ENCODE peak calls at places on chromosomes 6 and 20, in eight cellular contexts. M is lower leg skin, P is glutamatergic neuron, Q is omental fat pad, K is GM10248, V is heart right ventricle, D is lower lobe of right lung, T is OCI-LY7. A is an unnamed sample.

GRCh38 chr6:56954389-56955170 is at the start of gene BEND6:
- DNase-seq in T (no peak), Q (no peak), P (peak), M (peak), V (peak), D (peak), K (peak), A (peak)

GRCh38 chr6:39791311-39791710 is 865 bp upstream of the DAAM2 start:
- DNase-seq in T (peak), V (peak), M (no peak), Q (no peak), D (no peak), P (no peak), K (no peak), A (no peak)

GRCh38 chr6:126873351-126873750 is 245.1 kb upstream of the RSPO3 start:
- DNase-seq in P (no peak), T (no peak), V (no peak), D (no peak), M (no peak), Q (no peak), K (no peak), A (no peak)

GRCh38 chr20:43691928-43692524 is 25.1 kb downstream of the MYBL2 start:
- DNase-seq in D (no peak), P (peak), M (no peak), Q (no peak), T (peak), V (no peak), K (peak), A (no peak)

GRCh38 chr6:55825402-55826051 is 49.9 kb downstream of the BMP5 start:
- DNase-seq in Q (no peak), M (no peak), V (peak), P (no peak), D (no peak), K (no peak), T (no peak), A (no peak)

GRCh38 chr20:17644451-17644850 is 37.6 kb downstream of the RRBP1 start:
- DNase-seq in T (no peak), K (no peak), V (no peak), Q (no peak), P (no peak), D (peak), M (no peak), A (no peak)

GRCh38 chr6:158051968-158052367 is 70.3 kb downstream of the SYNJ2 start:
- DNase-seq in T (no peak), K (no peak), V (no peak), D (no peak), M (no peak), Q (no peak), P (no peak), A (no peak)

GRCh38 chr6:56334937-56335336 is 87.6 kb upstream of the COL21A1 start:
- DNase-seq in V (no peak), D (no peak), M (no peak), K (no peak), T (no peak), Q (no peak), P (no peak), A (no peak)

GRCh38 chr6:111418971-111419693 is 63.9 kb downstream of the REV3L start:
- DNase-seq in T (no peak), Q (no peak), V (no peak), D (no peak), P (no peak), M (no peak), K (no peak), A (no peak)

GRCh38 chr6:159193923-159194322 is 24.7 kb downstream of the FNDC1 start:
- DNase-seq in T (peak), K (no peak), Q (no peak), M (no peak), P (no peak), D (no peak), V (no peak), A (no peak)

GRCh38 chr6:99348823-99349619 is 453 bp downstream of the FAXC start:
- DNase-seq in Q (no peak), M (no peak), T (no peak), D (no peak), P (peak), V (no peak), K (no peak), A (peak)

GRCh38 chr6:157099912-157100593 is 223.3 kb downstream of the TMEM242 start:
- DNase-seq in V (peak), P (no peak), T (no peak), Q (no peak), K (peak), M (no peak), D (no peak), A (no peak)

GRCh38 chr6:29850011-29850553 is 22.5 kb downstream of the HLA-G start:
- DNase-seq in V (no peak), T (no peak), P (no peak), Q (no peak), D (no peak), M (no peak), K (no peak), A (peak)

GRCh38 chr6:42140756-42141602 is 1.4 kb downstream of the C6orf132 start:
- DNase-seq in K (no peak), D (no peak), V (no peak), T (no peak), P (no peak), Q (no peak), M (peak), A (no peak)

GRCh38 chr6:162082520-162082919 is 645.0 kb downstream of the PRKN start:
- DNase-seq in T (no peak), M (no peak), V (no peak), K (no peak), Q (no peak), D (no peak), P (no peak), A (no peak)

GRCh38 chr20:2800590-2801458 is at the start of gene CPXM1:
- DNase-seq in Q (no peak), T (no peak), D (no peak), P (peak), V (no peak), M (peak), K (peak), A (no peak)

GRCh38 chr6:14771026-14771425 is 474.8 kb upstream of the JARID2 start:
- DNase-seq in P (no peak), M (no peak), Q (no peak), V (no peak), T (no peak), K (no peak), D (no peak), A (no peak)

GRCh38 chr6:135358907-135359459 is 138.6 kb downstream of the AHI1 start:
- DNase-seq in M (no peak), K (no peak), P (no peak), Q (no peak), V (no peak), T (no peak), D (no peak), A (no peak)

GRCh38 chr6:123519191-123519510 is 117.6 kb downstream of the TRDN start:
- DNase-seq in M (no peak), P (no peak), Q (no peak), D (no peak), V (peak), T (no peak), K (no peak), A (peak)

GRCh38 chr6:3368701-3369100 is 88.1 kb downstream of the SLC22A23 start:
- DNase-seq in Q (no peak), T (no peak), P (no peak), K (no peak), M (no peak), D (no peak), V (no peak), A (peak)

GRCh38 chr6:161233986-161234620 is 39.8 kb downstream of the AGPAT4 start:
- DNase-seq in T (no peak), Q (peak), K (no peak), D (no peak), P (no peak), M (peak), V (peak), A (peak)

GRCh38 chr6:119929121-119929520 is 579.6 kb upstream of the MAN1A1 start:
- DNase-seq in V (no peak), M (no peak), K (no peak), Q (no peak), T (no peak), P (no peak), D (no peak), A (no peak)

GRCh38 chr20:23446505-23446904 is 6.2 kb downstream of the CST11 start:
- DNase-seq in Q (peak), M (no peak), T (peak), V (peak), D (no peak), K (peak), P (peak), A (no peak)

GRCh38 chr20:41509801-41510200 is 108.4 kb downstream of the CHD6 start:
- DNase-seq in V (peak), P (no peak), K (no peak), T (no peak), Q (no peak), M (no peak), D (no peak), A (peak)

GRCh38 chr6:22447191-22447590 is 122.2 kb upstream of the HDGFL1 start:
- DNase-seq in K (no peak), Q (no peak), P (peak), V (peak), M (no peak), T (no peak), D (no peak), A (no peak)

GRCh38 chr6:10678456-10678855 is 16.0 kb downstream of the C6orf52 start:
- DNase-seq in D (no peak), Q (no peak), T (no peak), V (no peak), M (no peak), K (no peak), P (no peak), A (no peak)

GRCh38 chr6:114862809-114863208 is 520.0 kb upstream of the HS3ST5 start:
- DNase-seq in K (no peak), M (no peak), Q (no peak), T (no peak), P (no peak), V (no peak), D (no peak), A (no peak)

GRCh38 chr20:49964964-49965780 is 17.6 kb upstream of the SNAI1 start:
- DNase-seq in T (peak), Q (no peak), V (no peak), M (no peak), K (peak), D (no peak), P (peak), A (peak)
- TF ChIP-seq CTCF in T (peak), Q (no peak), V (peak), M (no peak), K (peak), D (peak), P (peak), A (no peak)

GRCh38 chr20:49690899-49691620 is 22.6 kb downstream of the B4GALT5 start:
- DNase-seq in K (no peak), Q (no peak), P (no peak), V (no peak), D (no peak), T (no peak), M (no peak), A (no peak)
- TF ChIP-seq CTCF in K (no peak), Q (no peak), P (no peak), V (no peak), D (no peak), T (no peak), M (no peak), A (no peak)

GRCh38 chr6:52904562-52905279 is 4.8 kb downstream of the GSTA3 start:
- DNase-seq in M (no peak), V (no peak), T (peak), P (no peak), K (no peak), D (no peak), Q (no peak), A (no peak)
- TF ChIP-seq CTCF in M (no peak), V (no peak), T (peak), P (peak), K (peak), D (no peak), Q (no peak), A (no peak)

GRCh38 chr20:57664476-57664875 is 44.2 kb upstream of the ZBP1 start:
- DNase-seq in P (peak), K (no peak), M (peak), D (peak), Q (no peak), T (no peak), V (no peak), A (peak)

GRCh38 chr20:57662313-57663240 is 42.4 kb upstream of the ZBP1 start:
- DNase-seq in V (no peak), D (peak), K (no peak), Q (no peak), M (peak), P (peak), T (no peak), A (peak)

GRCh38 chr20:57664924-57665588 is 44.8 kb downstream of the PMEPA1 start:
- DNase-seq in D (peak), K (no peak), P (no peak), V (no peak), Q (no peak), T (no peak), M (peak), A (peak)

GRCh38 chr20:57663241-57663640 is 43.0 kb upstream of the ZBP1 start:
- DNase-seq in M (peak), D (peak), P (peak), K (no peak), Q (no peak), T (no peak), V (no peak), A (peak)

GRCh38 chr20:57663681-57664451 is 43.6 kb upstream of the ZBP1 start:
- DNase-seq in P (peak), Q (no peak), M (peak), D (peak), V (no peak), K (no peak), T (no peak), A (peak)
- TF ChIP-seq CTCF in P (no peak), Q (no peak), M (no peak), D (no peak), V (no peak), K (no peak), T (no peak), A (no peak)

GRCh38 chr20:63254536-63255384 is 497 bp upstream of the NKAIN4 start:
- DNase-seq in T (no peak), P (peak), Q (no peak), D (no peak), K (no peak), V (no peak), M (no peak), A (no peak)
- TF ChIP-seq CTCF in T (no peak), P (peak), Q (no peak), D (no peak), K (no peak), V (no peak), M (no peak), A (no peak)

DNA sequence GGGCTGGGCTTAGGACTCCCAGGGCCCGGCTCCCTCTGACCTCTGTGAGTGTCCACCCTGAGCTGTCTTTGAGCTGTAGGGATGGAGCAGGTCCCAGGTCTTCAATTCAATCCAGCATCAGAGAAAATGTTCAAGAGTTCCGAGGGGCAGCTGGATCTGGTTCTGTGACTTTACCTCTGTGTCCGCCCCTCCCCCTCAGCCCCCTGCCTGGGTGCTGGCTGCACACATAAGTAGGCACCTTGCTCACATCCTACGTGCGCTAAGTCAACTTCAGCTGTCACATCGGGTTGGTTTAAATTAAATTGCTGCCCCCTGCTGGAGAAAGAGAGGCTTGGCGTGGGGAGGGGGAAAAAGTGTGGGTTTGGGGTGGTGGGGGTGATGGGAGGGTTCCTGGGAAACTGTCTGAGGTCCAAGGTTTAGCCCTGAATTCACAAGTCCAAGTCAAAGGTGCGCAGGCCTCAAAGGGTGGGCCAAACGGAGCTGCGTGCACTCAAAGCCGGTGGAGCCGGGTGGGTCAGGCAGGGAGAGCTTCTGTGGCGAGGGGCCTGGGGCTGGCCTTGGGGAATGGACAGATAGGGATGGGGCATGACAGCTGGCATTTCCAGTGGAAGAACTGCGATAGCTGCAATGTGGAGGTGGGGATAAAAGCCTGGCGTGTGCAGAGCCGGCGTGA is 3.0 kb downstream of the WFDC5 start:
- DNase-seq in T (peak), K (no peak), Q (no peak), V (no peak), P (no peak), M (no peak), D (no peak), A (no peak)
- TF ChIP-seq CTCF in T (peak), K (peak), Q (no peak), V (peak), P (peak), M (no peak), D (peak), A (no peak)

GRCh38 chr6:33123181-33123580 is 47.4 kb downstream of the HLA-DPB1 start:
- DNase-seq in Q (no peak), D (no peak), K (no peak), T (no peak), P (no peak), M (peak), V (no peak), A (no peak)

GRCh38 chr6:33124947-33125346 is 49.2 kb downstream of the HLA-DPB1 start:
- DNase-seq in Q (no peak), V (no peak), M (no peak), T (no peak), K (no peak), P (no peak), D (no peak), A (no peak)

GRCh38 chr6:33126101-33126714 is 50.4 kb downstream of the HLA-DPB1 start:
- DNase-seq in T (peak), Q (peak), D (peak), P (peak), M (peak), V (peak), K (peak), A (peak)

GRCh38 chr6:33124525-33124901 is 48.7 kb downstream of the HLA-DPB1 start:
- DNase-seq in Q (no peak), V (no peak), P (no peak), D (no peak), K (no peak), M (no peak), T (no peak), A (no peak)

GRCh38 chr6:33123732-33124524 is 48.1 kb downstream of the HLA-DPB1 start:
- DNase-seq in V (no peak), P (no peak), M (peak), T (peak), D (no peak), Q (no peak), K (no peak), A (no peak)
- TF ChIP-seq CTCF in V (no peak), P (peak), M (peak), T (peak), D (peak), Q (no peak), K (peak), A (no peak)

GRCh38 chr6:136526196-136526930 is 23.9 kb downstream of the MAP7 start:
- DNase-seq in M (peak), D (peak), T (no peak), V (peak), Q (no peak), P (peak), K (peak), A (peak)
- TF ChIP-seq CTCF in M (no peak), D (peak), T (no peak), V (no peak), Q (no peak), P (peak), K (no peak), A (no peak)

GRCh38 chr6:131949615-131949908 is 1.6 kb downstream of the CCN2 start:
- DNase-seq in M (no peak), Q (no peak), V (peak), P (no peak), K (no peak), T (no peak), D (no peak), A (no peak)

GRCh38 chr6:131948692-131949614 is 2.2 kb downstream of the CCN2 start:
- DNase-seq in P (no peak), M (no peak), T (no peak), V (peak), Q (no peak), K (no peak), D (no peak), A (peak)

GRCh38 chr6:131951576-131952230 is 531 bp upstream of the CCN2 start:
- DNase-seq in D (no peak), T (no peak), Q (no peak), K (no peak), P (no peak), M (no peak), V (no peak), A (no peak)

GRCh38 chr6:131950767-131951575 is at the start of gene CCN2:
- DNase-seq in D (peak), T (no peak), K (peak), V (peak), P (peak), Q (peak), M (peak), A (peak)

GRCh38 chr6:131949909-131950766 is 1.0 kb downstream of the CCN2 start:
- DNase-seq in K (peak), P (peak), M (peak), Q (no peak), T (no peak), D (peak), V (peak), A (peak)
- TF ChIP-seq CTCF in K (peak), P (peak), M (peak), Q (no peak), T (no peak), D (peak), V (peak), A (peak)